ENCODE peak calls at places on chromosomes 2 and 18, in eight cellular contexts. N, M, G, H, U, C, X and T are unnamed samples.

GRCh38 chr2:240322231-240322955 is 113.1 kb upstream of the GPC1 start:
- DNase-seq in N (no peak), M (no peak), G (no peak), H (peak), U (peak), C (no peak), X (no peak), T (no peak)

GRCh38 chr2:16010951-16011620 is 70.7 kb downstream of the MYCN start:
- DNase-seq in N (no peak), M (no peak), G (no peak), H (no peak), U (no peak), C (no peak), X (no peak), T (no peak)

GRCh38 chr2:199431748-199432213 is 26.0 kb downstream of the SATB2 start:
- DNase-seq in N (no peak), M (no peak), G (no peak), H (peak), U (peak), C (no peak), X (no peak), T (no peak)

GRCh38 chr18:55856191-55856590 is 268.2 kb upstream of the TCF4 start:
- DNase-seq in N (no peak), M (no peak), G (no peak), H (peak), U (peak), C (no peak), X (no peak), T (no peak)

GRCh38 chr2:68774569-68775271 is 40.1 kb downstream of the ARHGAP25 start:
- DNase-seq in N (peak), M (peak), G (peak), H (peak), U (no peak), C (peak), X (peak), T (no peak)

GRCh38 chr18:79715280-79715679 is 35.7 kb downstream of the CTDP1 start:
- DNase-seq in N (peak), M (no peak), G (no peak), H (no peak), U (no peak), C (no peak), X (no peak), T (no peak)

GRCh38 chr18:34767601-34768027 is 57.5 kb downstream of the DTNA start:
- DNase-seq in N (no peak), M (no peak), G (no peak), H (peak), U (peak), C (no peak), X (no peak), T (no peak)

GRCh38 chr2:196594158-196594557 is 45.4 kb upstream of the CCDC150 start:
- DNase-seq in N (no peak), M (no peak), G (no peak), H (no peak), U (no peak), C (no peak), X (no peak), T (no peak)

GRCh38 chr2:199842631-199843030 is 8.4 kb downstream of the FTCDNL1 start:
- DNase-seq in N (no peak), M (no peak), G (no peak), H (no peak), U (no peak), C (no peak), X (no peak), T (no peak)

GRCh38 chr2:101958071-101958470 is 33.7 kb upstream of the IL1R2 start:
- DNase-seq in N (no peak), M (no peak), G (no peak), H (peak), U (peak), C (no peak), X (no peak), T (no peak)

GRCh38 chr2:172340394-172340793 is 87.0 kb upstream of the ITGA6 start:
- DNase-seq in N (no peak), M (no peak), G (no peak), H (no peak), U (no peak), C (no peak), X (no peak), T (no peak)
- H3K4me3 ChIP-seq in N (peak), M (peak), G (no peak), H (peak), U (no peak), C (no peak), X (peak), T (peak)

GRCh38 chr2:6927186-6927585 is 10.0 kb downstream of the RNF144A start:
- DNase-seq in N (no peak), M (peak), G (no peak), H (no peak), U (peak), C (peak), X (no peak), T (no peak)

GRCh38 chr2:6930913-6931312 is 13.7 kb downstream of the RNF144A start:
- DNase-seq in N (no peak), M (no peak), G (no peak), H (no peak), U (no peak), C (no peak), X (no peak), T (no peak)

GRCh38 chr2:6928452-6928851 is 11.2 kb downstream of the RNF144A start:
- DNase-seq in N (no peak), M (no peak), G (no peak), H (no peak), U (no peak), C (no peak), X (no peak), T (no peak)

GRCh38 chr2:6927753-6928152 is 10.5 kb downstream of the RNF144A start:
- DNase-seq in N (no peak), M (no peak), G (no peak), H (no peak), U (no peak), C (no peak), X (no peak), T (no peak)

DNA sequence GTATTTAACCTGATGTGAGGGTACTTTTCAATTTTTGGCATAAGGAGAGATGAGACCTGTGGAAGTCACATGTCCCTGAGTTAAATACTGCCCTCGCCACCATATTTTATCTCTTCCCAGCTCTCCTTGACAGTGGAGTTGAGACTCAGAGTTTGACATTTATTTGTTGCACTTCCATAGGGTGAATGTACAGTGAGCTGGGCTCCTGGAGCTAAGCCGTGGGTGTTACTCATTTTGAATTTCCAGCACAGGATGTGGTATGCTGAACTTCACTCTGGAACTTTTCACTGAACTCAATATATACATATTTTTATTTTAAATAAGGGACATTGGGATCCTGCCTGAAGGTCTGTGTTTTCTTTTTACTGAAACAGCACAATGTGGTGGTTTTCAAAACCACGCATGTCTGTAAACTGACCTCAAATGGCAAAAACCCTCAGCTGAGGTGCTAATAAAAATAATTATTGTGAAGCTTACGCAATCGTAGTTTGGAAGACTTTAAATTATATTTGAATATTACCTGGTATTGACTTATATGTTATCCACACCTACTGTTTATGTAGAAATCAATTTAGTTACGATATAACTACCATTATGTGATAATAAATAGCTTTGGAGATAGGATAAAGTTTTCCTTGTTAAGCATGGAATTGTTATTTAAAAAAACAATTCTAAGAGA is 12.1 kb downstream of the RNF144A start:
- DNase-seq in N (no peak), M (no peak), G (no peak), H (peak), U (peak), C (no peak), X (no peak), T (no peak)
- H3K4me3 ChIP-seq in N (no peak), M (no peak), G (no peak), H (no peak), U (no peak), C (no peak), X (no peak), T (no peak)

DNA sequence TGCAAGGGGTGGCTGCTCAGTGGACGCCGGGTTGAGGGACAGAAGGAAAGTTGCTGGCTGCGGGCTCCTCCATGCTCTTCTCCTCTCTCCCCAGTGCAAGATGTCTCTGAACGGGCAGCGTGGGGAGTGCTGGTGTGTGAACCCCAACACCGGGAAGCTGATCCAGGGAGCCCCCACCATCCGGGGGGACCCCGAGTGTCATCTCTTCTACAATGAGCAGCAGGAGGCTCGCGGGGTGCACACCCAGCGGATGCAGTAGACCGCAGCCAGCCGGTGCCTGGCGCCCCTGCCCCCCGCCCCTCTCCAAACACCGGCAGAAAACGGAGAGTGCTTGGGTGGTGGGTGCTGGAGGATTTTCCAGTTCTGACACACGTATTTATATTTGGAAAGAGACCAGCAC is 30.6 kb downstream of the IGFBP2 start:
- DNase-seq in N (no peak), M (no peak), G (no peak), H (no peak), U (no peak), C (no peak), X (no peak), T (no peak)
- H3K4me3 ChIP-seq in N (no peak), M (no peak), G (no peak), H (no peak), U (no peak), C (no peak), X (no peak), T (no peak)

GRCh38 chr18:5538541-5538940 is 5.3 kb downstream of the EPB41L3 start:
- DNase-seq in N (no peak), M (no peak), G (no peak), H (no peak), U (no peak), C (no peak), X (no peak), T (no peak)

GRCh38 chr18:5543036-5543671 is 643 bp downstream of the EPB41L3 start:
- DNase-seq in N (no peak), M (no peak), G (no peak), H (peak), U (no peak), C (no peak), X (no peak), T (no peak)

GRCh38 chr18:5546660-5547059 is 2.9 kb upstream of the EPB41L3 start:
- DNase-seq in N (no peak), M (no peak), G (no peak), H (peak), U (peak), C (no peak), X (peak), T (no peak)

GRCh38 chr18:5542393-5543035 is 1.3 kb downstream of the EPB41L3 start:
- DNase-seq in N (no peak), M (no peak), G (no peak), H (peak), U (peak), C (no peak), X (no peak), T (no peak)

GRCh38 chr18:5543854-5544389 is at the start of gene EPB41L3:
- DNase-seq in N (no peak), M (no peak), G (no peak), H (peak), U (peak), C (peak), X (no peak), T (no peak)
- H3K4me3 ChIP-seq in N (no peak), M (peak), G (no peak), H (peak), U (peak), C (peak), X (peak), T (peak)

DNA sequence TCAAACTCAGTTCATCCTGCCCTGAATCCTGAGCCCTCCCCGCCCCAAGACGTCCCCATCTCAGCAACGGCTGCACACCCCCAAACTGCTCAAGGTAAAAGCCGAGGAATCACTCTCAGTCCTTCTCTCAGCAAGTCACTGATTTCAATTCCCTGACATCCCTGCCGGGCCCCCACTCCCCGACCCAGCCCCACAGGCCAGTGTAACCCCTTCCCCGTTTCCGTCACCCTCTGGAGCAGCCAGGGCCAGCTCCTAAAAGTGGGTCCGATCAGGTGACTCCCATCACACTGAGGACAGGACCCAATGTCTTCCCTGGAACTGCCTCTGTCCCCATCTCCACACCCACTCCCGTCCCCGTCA is 20.5 kb downstream of the SNORC start:
- DNase-seq in N (no peak), M (peak), G (no peak), H (no peak), U (no peak), C (no peak), X (no peak), T (peak)
- H3K4me3 ChIP-seq in N (no peak), M (no peak), G (no peak), H (no peak), U (no peak), C (no peak), X (no peak), T (no peak)

DNA sequence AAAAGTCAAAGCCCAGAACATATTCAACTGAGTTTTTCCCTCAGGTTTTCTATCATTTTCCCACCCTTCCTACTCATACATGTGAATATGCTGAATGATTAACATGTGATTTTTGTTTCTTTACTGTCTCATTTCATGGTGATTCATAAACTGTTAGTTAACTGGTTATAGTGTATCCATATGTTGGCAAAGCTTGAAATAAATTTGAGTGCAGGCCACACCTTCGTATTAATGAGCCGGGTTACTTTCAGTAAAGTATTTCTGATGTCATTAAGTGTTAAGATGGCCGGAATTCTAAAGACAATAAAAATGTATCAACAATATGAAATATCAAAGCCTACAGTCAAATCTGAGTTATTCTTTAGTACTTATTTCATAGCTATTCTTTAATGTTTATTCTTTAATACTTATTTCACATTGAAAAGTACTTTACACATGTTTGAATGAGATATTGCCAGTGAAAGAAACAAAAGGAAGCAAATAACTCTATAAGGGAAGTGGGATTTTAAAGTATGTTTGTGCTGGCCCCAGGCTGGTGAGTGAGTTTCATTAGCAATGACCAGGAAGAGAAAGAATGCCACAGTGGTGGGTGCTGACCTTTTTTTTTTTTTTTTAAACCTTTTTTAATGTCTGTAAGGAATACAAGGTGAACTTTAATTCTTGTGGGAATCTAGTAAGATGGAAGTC is 178.6 kb downstream of the NEDD4L start:
- DNase-seq in N (no peak), M (no peak), G (no peak), H (peak), U (peak), C (no peak), X (no peak), T (no peak)
- H3K4me3 ChIP-seq in N (no peak), M (peak), G (no peak), H (no peak), U (peak), C (no peak), X (no peak), T (peak)

GRCh38 chr2:232926448-232927040 is 56.5 kb downstream of the SNORC start:
- DNase-seq in N (no peak), M (no peak), G (no peak), H (no peak), U (no peak), C (no peak), X (no peak), T (no peak)
- H3K4me3 ChIP-seq in N (no peak), M (peak), G (no peak), H (peak), U (no peak), C (no peak), X (peak), T (peak)